ENCODE peak calls at places on chromosomes 16 and 17, in four cellular contexts. H, R, W and M are unnamed samples.

GRCh38 chr17:77492446-77493237 is 351.9 kb downstream of the SEC14L1 start:
- DNase-seq in H (no peak), W (no peak), R (no peak), M (no peak)

GRCh38 chr16:53865492-53865863 is 161.5 kb downstream of the FTO start:
- DNase-seq in H (peak; percentile 49), W (peak; percentile 7), R (no peak), M (no peak)

GRCh38 chr16:50326835-50327465 is 41.8 kb downstream of the BRD7 start:
- DNase-seq in W (peak; percentile 31), R (peak; percentile 79), H (peak; percentile 74), M (peak; percentile 68)

GRCh38 chr16:3175157-3176153 is 12.5 kb upstream of the OR1F1 start:
- DNase-seq in R (no peak), H (peak; percentile 80), W (peak; percentile 80), M (peak; percentile 53)

GRCh38 chr17:45125509-45125908 is 6.8 kb downstream of the PLCD3 start:
- DNase-seq in W (no peak), H (no peak), R (no peak), M (no peak)

GRCh38 chr17:51653902-51654301 is 393.6 kb downstream of the UTP18 start:
- DNase-seq in W (no peak), R (no peak), H (peak; percentile 59), M (peak; percentile 56)

GRCh38 chr16:70540994-70541393 is 17.4 kb downstream of the SF3B3 start:
- DNase-seq in H (no peak), W (no peak), R (no peak), M (no peak)

GRCh38 chr17:19332371-19333131 is 30.0 kb downstream of the B9D1 start:
- DNase-seq in H (no peak), W (no peak), R (no peak), M (no peak)

GRCh38 chr16:31880322-31880979 is 6.8 kb downstream of the ZNF267 start:
- DNase-seq in R (no peak), W (no peak), H (no peak), M (no peak)

GRCh38 chr17:50129303-50129945 is 536 bp downstream of the SAMD14 start:
- DNase-seq in H (peak; percentile 56), W (no peak), R (no peak), M (peak; percentile 83)

GRCh38 chr17:47120521-47121095 is 68.5 kb downstream of the CDC27 start:
- DNase-seq in W (no peak), R (no peak), H (no peak), M (no peak)

GRCh38 chr16:79261461-79261860 is 339.1 kb downstream of the MAF start:
- DNase-seq in H (peak; percentile 74), R (no peak), W (no peak), M (peak; percentile 79)

GRCh38 chr17:72193395-72194106 is 72.7 kb downstream of the SOX9 start:
- DNase-seq in W (no peak), H (no peak), R (no peak), M (no peak)

GRCh38 chr17:75318211-75318610 is 29.0 kb upstream of the SLC25A19 start:
- DNase-seq in R (no peak), W (no peak), H (no peak), M (no peak)

GRCh38 chr16:29737713-29738112 is 8.1 kb downstream of the C16orf54 start:
- DNase-seq in R (no peak), H (no peak), W (no peak), M (no peak)

GRCh38 chr16:17224859-17225258 is 245.9 kb downstream of the XYLT1 start:
- DNase-seq in H (no peak), W (no peak), R (no peak), M (no peak)

GRCh38 chr17:71142333-71142732 is 973.0 kb downstream of the KCNJ2 start:
- DNase-seq in R (no peak), W (no peak), H (no peak), M (no peak)

GRCh38 chr17:41186872-41187271 is 2.2 kb upstream of the KRTAP4-1 start:
- DNase-seq in H (no peak), R (no peak), W (no peak), M (no peak)

GRCh38 chr17:50316016-50316587 is 29.8 kb upstream of the XYLT2 start:
- DNase-seq in H (no peak), R (no peak), W (no peak), M (no peak)

GRCh38 chr17:68780561-68780960 is 174.6 kb downstream of the ABCA8 start:
- DNase-seq in H (no peak), R (no peak), W (no peak), M (no peak)

GRCh38 chr16:47732122-47732805 is 271.1 kb downstream of the PHKB start:
- DNase-seq in W (peak; percentile 42), R (no peak), H (peak; percentile 2), M (no peak)

GRCh38 chr16:85227262-85227923 is 115.1 kb upstream of the CIBAR2 start:
- DNase-seq in H (no peak), R (no peak), W (no peak), M (no peak)

GRCh38 chr16:8655184-8655717 is 19.2 kb upstream of the ABAT start:
- DNase-seq in H (peak; percentile 84), W (no peak), R (peak; percentile 66), M (peak; percentile 49)

GRCh38 chr17:6567528-6568185 is 11.3 kb upstream of the PITPNM3 start:
- DNase-seq in H (peak; percentile 41), R (no peak), W (no peak), M (peak; percentile 51)

GRCh38 chr16:77043076-77043475 is 147.9 kb upstream of the MON1B start:
- DNase-seq in W (peak; percentile 8), H (peak; percentile 53), R (peak; percentile 18), M (peak; percentile 41)

GRCh38 chr17:67258836-67259468 is 14.0 kb upstream of the HELZ start:
- DNase-seq in H (no peak), R (no peak), W (no peak), M (no peak)

GRCh38 chr16:57701759-57702371 is 7.3 kb downstream of the DRC7 start:
- DNase-seq in R (no peak), W (no peak), H (no peak), M (no peak)

GRCh38 chr17:52536466-52536865 is 378.0 kb upstream of the CA10 start:
- DNase-seq in W (no peak), H (no peak), R (no peak), M (no peak)

GRCh38 chr17:32783602-32784001 is 93.3 kb downstream of the MYO1D start:
- DNase-seq in W (peak; percentile 39), R (peak; percentile 79), H (peak; percentile 84), M (peak; percentile 69)

GRCh38 chr16:2224183-2224486 is 744 bp downstream of the E4F1 start:
- DNase-seq in H (no peak), W (no peak), R (peak; percentile 49), M (no peak)

GRCh38 chr17:43671075-43671692 is 9.5 kb upstream of the MEOX1 start:
- DNase-seq in W (no peak), R (no peak), H (no peak), M (no peak)

GRCh38 chr16:21645261-21645721 is 7.1 kb downstream of the IGSF6 start:
- DNase-seq in R (peak; percentile 79), H (no peak), W (no peak), M (no peak)

GRCh38 chr16:1197237-1197866 is 27.7 kb downstream of the TPSG1 start:
- DNase-seq in H (no peak), W (no peak), R (no peak), M (no peak)

GRCh38 chr16:89410794-89411309 is 79.5 kb downstream of the ANKRD11 start:
- DNase-seq in R (no peak), H (no peak), W (no peak), M (no peak)
- TF ChIP-seq CTCF in R (no peak), H (no peak), W (no peak), M (no peak)

GRCh38 chr16:82016268-82016667 is 5.0 kb upstream of the SDR42E1 start:
- DNase-seq in W (peak; percentile 52), R (peak; percentile 11), H (peak; percentile 70), M (no peak)
- TF ChIP-seq EZH2phosphoT487 in W (no peak), R (no peak), H (no peak), M (no peak)

DNA sequence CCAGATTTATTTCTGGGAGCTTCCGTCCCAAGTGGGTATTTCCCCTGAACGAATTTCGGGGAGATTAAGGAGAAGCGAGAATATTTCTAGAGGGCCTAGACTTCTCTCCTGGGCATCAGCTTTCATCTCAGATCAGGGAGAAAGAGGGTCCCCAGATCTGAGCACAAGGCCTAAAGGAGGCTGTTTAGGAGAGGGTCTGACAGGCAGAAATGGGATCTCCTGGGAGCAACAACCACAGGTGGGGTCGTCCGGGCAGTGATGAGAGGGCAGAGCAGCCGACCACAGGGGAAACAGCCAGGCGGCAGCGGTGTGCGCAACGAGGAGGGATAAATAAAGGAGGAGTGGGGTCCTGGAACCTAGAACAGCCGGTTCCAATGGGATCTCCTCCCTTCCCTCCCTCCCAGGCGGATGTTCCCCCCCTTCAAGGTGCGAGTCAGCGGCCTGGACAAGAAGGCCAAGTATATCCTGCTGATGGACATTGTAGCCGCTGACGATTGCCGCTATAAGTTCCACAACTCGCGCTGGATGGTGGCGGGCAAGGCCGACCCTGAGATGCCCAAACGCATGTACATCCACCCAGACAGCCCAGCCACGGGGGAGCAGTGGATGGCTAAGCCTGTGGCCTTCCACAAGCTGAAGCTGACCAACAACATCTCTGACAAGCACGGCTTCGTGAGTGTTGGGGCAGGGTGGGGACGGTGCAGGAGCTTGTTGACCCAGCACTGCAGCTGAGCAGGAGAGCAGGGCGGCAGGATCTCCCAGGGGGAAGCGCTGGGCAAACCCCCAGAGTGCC is 1.8 kb downstream of the TBX2 start:
- DNase-seq in H (no peak), R (no peak), W (no peak), M (peak; percentile 21)
- H3K4me1 ChIP-seq in H (peaks cover 21% of the 10 kb centered on the region), R (no peaks in the 10 kb centered on the region), W (no peaks in the 10 kb centered on the region), M (peaks cover 25% of the 10 kb centered on the region)

GRCh38 chr16:87877942-87878507 is 8.7 kb upstream of the SLC7A5 start:
- DNase-seq in W (no peak), H (no peak), R (no peak), M (no peak)
- TF ChIP-seq CTCF in W (peak; percentile 50), H (peak; percentile 29), R (peak; percentile 4), M (peak; percentile 34)

GRCh38 chr17:63929860-63930766 is 2.0 kb downstream of the CD79B start:
- DNase-seq in R (no peak), H (peak; percentile 35), W (no peak), M (no peak)
- TF ChIP-seq EZH2phosphoT487 in R (no peak), H (no peak), W (no peak), M (no peak)

GRCh38 chr16:68760671-68761275 is 23.7 kb downstream of the CDH1 start:
- DNase-seq in R (peak; percentile 84), W (no peak), H (no peak), M (no peak)
- H3K4me1 ChIP-seq in R (peaks cover 33% of the 10 kb centered on the region), W (peaks cover 33% of the 10 kb centered on the region), H (peaks cover 58% of the 10 kb centered on the region), M (peaks cover 18% of the 10 kb centered on the region)